ENCODE peak calls at places on chromosomes 13 and 19, in seven cellular contexts. One of them, this sample, is unnamed.

GRCh38 chr13:45859682-45860081 is 8.1 kb upstream of the SIAH3 start:
- DNase-seq in AG08395: no peak
- DNase-seq in aorta: no peak
- DNase-seq in stimulated activated CD8-positive, alpha-beta memory T cell treated with anti-CD3 and anti-CD28 coated beads, Interleukin-4, amount 100 ng/mL, for 4 hours: no peak
- DNase-seq in C1 segment of cervical spinal cord: no peak
- DNase-seq in HuH-7: no peak
- DNase-seq in omental fat pad: no peak
- DNase-seq in this sample: no peak

GRCh38 chr19:824885-825284 is 2.8 kb upstream of the AZU1 start:
- DNase-seq in AG08395: no peak
- DNase-seq in aorta: no peak
- DNase-seq in stimulated activated CD8-positive, alpha-beta memory T cell treated with anti-CD3 and anti-CD28 coated beads, Interleukin-4, amount 100 ng/mL, for 4 hours: no peak
- DNase-seq in C1 segment of cervical spinal cord: no peak
- DNase-seq in HuH-7: no peak
- DNase-seq in omental fat pad: no peak
- DNase-seq in this sample: no peak

GRCh38 chr19:34229721-34230120 is 24.6 kb upstream of the GARRE1 start:
- DNase-seq in AG08395: no peak
- DNase-seq in aorta: no peak
- DNase-seq in stimulated activated CD8-positive, alpha-beta memory T cell treated with anti-CD3 and anti-CD28 coated beads, Interleukin-4, amount 100 ng/mL, for 4 hours: no peak
- DNase-seq in C1 segment of cervical spinal cord: no peak
- DNase-seq in HuH-7: no peak
- DNase-seq in omental fat pad: no peak
- DNase-seq in this sample: no peak

GRCh38 chr19:5200844-5201243 is 139.8 kb downstream of the PTPRS start:
- DNase-seq in AG08395: no peak
- DNase-seq in aorta: no peak
- DNase-seq in stimulated activated CD8-positive, alpha-beta memory T cell treated with anti-CD3 and anti-CD28 coated beads, Interleukin-4, amount 100 ng/mL, for 4 hours: no peak
- DNase-seq in C1 segment of cervical spinal cord: no peak
- DNase-seq in HuH-7: no peak
- DNase-seq in omental fat pad: no peak
- DNase-seq in this sample: no peak

GRCh38 chr19:54420383-54421168 is 5.3 kb downstream of the TTYH1 start:
- DNase-seq in AG08395: no peak
- DNase-seq in aorta: no peak
- DNase-seq in stimulated activated CD8-positive, alpha-beta memory T cell treated with anti-CD3 and anti-CD28 coated beads, Interleukin-4, amount 100 ng/mL, for 4 hours: no peak
- DNase-seq in C1 segment of cervical spinal cord: peak
- DNase-seq in HuH-7: no peak
- DNase-seq in omental fat pad: no peak
- DNase-seq in this sample: no peak

GRCh38 chr19:55670280-55671053 is 4.6 kb upstream of the EPN1 start:
- DNase-seq in AG08395: no peak
- DNase-seq in aorta: peak
- DNase-seq in stimulated activated CD8-positive, alpha-beta memory T cell treated with anti-CD3 and anti-CD28 coated beads, Interleukin-4, amount 100 ng/mL, for 4 hours: no peak
- DNase-seq in C1 segment of cervical spinal cord: no peak
- DNase-seq in HuH-7: no peak
- DNase-seq in omental fat pad: no peak
- DNase-seq in this sample: no peak

GRCh38 chr19:48841571-48841970 is 5.3 kb upstream of the HSD17B14 start:
- DNase-seq in AG08395: no peak
- DNase-seq in aorta: no peak
- DNase-seq in stimulated activated CD8-positive, alpha-beta memory T cell treated with anti-CD3 and anti-CD28 coated beads, Interleukin-4, amount 100 ng/mL, for 4 hours: no peak
- DNase-seq in C1 segment of cervical spinal cord: no peak
- DNase-seq in HuH-7: no peak
- DNase-seq in omental fat pad: no peak
- DNase-seq in this sample: no peak

GRCh38 chr13:104869501-104869900 is 1666.0 kb downstream of the EFNB2 start:
- DNase-seq in AG08395: no peak
- DNase-seq in aorta: no peak
- DNase-seq in stimulated activated CD8-positive, alpha-beta memory T cell treated with anti-CD3 and anti-CD28 coated beads, Interleukin-4, amount 100 ng/mL, for 4 hours: no peak
- DNase-seq in C1 segment of cervical spinal cord: no peak
- DNase-seq in HuH-7: no peak
- DNase-seq in omental fat pad: no peak
- DNase-seq in this sample: no peak

GRCh38 chr13:109111141-109111540 is 481.7 kb downstream of the MYO16 start:
- DNase-seq in AG08395: no peak
- DNase-seq in aorta: no peak
- DNase-seq in stimulated activated CD8-positive, alpha-beta memory T cell treated with anti-CD3 and anti-CD28 coated beads, Interleukin-4, amount 100 ng/mL, for 4 hours: no peak
- DNase-seq in C1 segment of cervical spinal cord: no peak
- DNase-seq in HuH-7: no peak
- DNase-seq in omental fat pad: no peak
- DNase-seq in this sample: no peak

GRCh38 chr13:21218351-21219043 is 42.0 kb downstream of the MRPL57 start:
- DNase-seq in AG08395: no peak
- DNase-seq in aorta: no peak
- DNase-seq in stimulated activated CD8-positive, alpha-beta memory T cell treated with anti-CD3 and anti-CD28 coated beads, Interleukin-4, amount 100 ng/mL, for 4 hours: no peak
- DNase-seq in C1 segment of cervical spinal cord: no peak
- DNase-seq in HuH-7: no peak
- DNase-seq in omental fat pad: no peak
- DNase-seq in this sample: no peak

GRCh38 chr19:42121036-42121621 is 11.1 kb downstream of the POU2F2 start:
- DNase-seq in AG08395: no peak
- DNase-seq in aorta: no peak
- DNase-seq in stimulated activated CD8-positive, alpha-beta memory T cell treated with anti-CD3 and anti-CD28 coated beads, Interleukin-4, amount 100 ng/mL, for 4 hours: no peak
- DNase-seq in C1 segment of cervical spinal cord: no peak
- DNase-seq in HuH-7: no peak
- DNase-seq in omental fat pad: no peak
- DNase-seq in this sample: no peak

GRCh38 chr19:18781047-18781600 is 10.0 kb downstream of the COMP start:
- DNase-seq in AG08395: no peak
- DNase-seq in aorta: no peak
- DNase-seq in stimulated activated CD8-positive, alpha-beta memory T cell treated with anti-CD3 and anti-CD28 coated beads, Interleukin-4, amount 100 ng/mL, for 4 hours: no peak
- DNase-seq in C1 segment of cervical spinal cord: no peak
- DNase-seq in HuH-7: no peak
- DNase-seq in omental fat pad: no peak
- DNase-seq in this sample: no peak

GRCh38 chr13:49980266-49980665 is 16.6 kb upstream of the TRIM13 start:
- DNase-seq in AG08395: no peak
- DNase-seq in aorta: no peak
- DNase-seq in stimulated activated CD8-positive, alpha-beta memory T cell treated with anti-CD3 and anti-CD28 coated beads, Interleukin-4, amount 100 ng/mL, for 4 hours: no peak
- DNase-seq in C1 segment of cervical spinal cord: no peak
- DNase-seq in HuH-7: no peak
- DNase-seq in omental fat pad: no peak
- DNase-seq in this sample: no peak

GRCh38 chr19:15759962-15760565 is 22.3 kb downstream of the OR10H3 start:
- DNase-seq in AG08395: no peak
- DNase-seq in aorta: no peak
- DNase-seq in stimulated activated CD8-positive, alpha-beta memory T cell treated with anti-CD3 and anti-CD28 coated beads, Interleukin-4, amount 100 ng/mL, for 4 hours: no peak
- DNase-seq in C1 segment of cervical spinal cord: no peak
- DNase-seq in HuH-7: peak
- DNase-seq in omental fat pad: no peak
- DNase-seq in this sample: no peak

GRCh38 chr19:35063940-35064818 is 22.7 kb downstream of the HPN start:
- DNase-seq in AG08395: peak
- DNase-seq in aorta: no peak
- DNase-seq in stimulated activated CD8-positive, alpha-beta memory T cell treated with anti-CD3 and anti-CD28 coated beads, Interleukin-4, amount 100 ng/mL, for 4 hours: no peak
- DNase-seq in C1 segment of cervical spinal cord: no peak
- DNase-seq in HuH-7: no peak
- DNase-seq in omental fat pad: no peak
- DNase-seq in this sample: no peak

GRCh38 chr13:39119422-39119821 is 81.2 kb downstream of the NHLRC3 start:
- DNase-seq in AG08395: no peak
- DNase-seq in aorta: no peak
- DNase-seq in stimulated activated CD8-positive, alpha-beta memory T cell treated with anti-CD3 and anti-CD28 coated beads, Interleukin-4, amount 100 ng/mL, for 4 hours: no peak
- DNase-seq in C1 segment of cervical spinal cord: no peak
- DNase-seq in HuH-7: no peak
- DNase-seq in omental fat pad: no peak
- DNase-seq in this sample: no peak

GRCh38 chr13:113886561-113887112 is 22.8 kb upstream of the GAS6 start:
- DNase-seq in AG08395: no peak
- DNase-seq in aorta: peak
- DNase-seq in stimulated activated CD8-positive, alpha-beta memory T cell treated with anti-CD3 and anti-CD28 coated beads, Interleukin-4, amount 100 ng/mL, for 4 hours: no peak
- DNase-seq in C1 segment of cervical spinal cord: no peak
- DNase-seq in HuH-7: no peak
- DNase-seq in omental fat pad: no peak
- DNase-seq in this sample: no peak

GRCh38 chr19:21581646-21582045 is 76.2 kb downstream of the ZNF429 start:
- DNase-seq in AG08395: no peak
- DNase-seq in aorta: no peak
- DNase-seq in stimulated activated CD8-positive, alpha-beta memory T cell treated with anti-CD3 and anti-CD28 coated beads, Interleukin-4, amount 100 ng/mL, for 4 hours: no peak
- DNase-seq in C1 segment of cervical spinal cord: no peak
- DNase-seq in HuH-7: no peak
- DNase-seq in omental fat pad: no peak
- DNase-seq in this sample: no peak

GRCh38 chr13:46354143-46355087 is 32.6 kb downstream of the RUBCNL start:
- DNase-seq in AG08395: peak
- DNase-seq in aorta: no peak
- DNase-seq in stimulated activated CD8-positive, alpha-beta memory T cell treated with anti-CD3 and anti-CD28 coated beads, Interleukin-4, amount 100 ng/mL, for 4 hours: no peak
- DNase-seq in C1 segment of cervical spinal cord: no peak
- DNase-seq in HuH-7: no peak
- DNase-seq in omental fat pad: no peak
- DNase-seq in this sample: peak

GRCh38 chr13:93355094-93355493 is 128.5 kb downstream of the GPC6 start:
- DNase-seq in AG08395: no peak
- DNase-seq in aorta: no peak
- DNase-seq in stimulated activated CD8-positive, alpha-beta memory T cell treated with anti-CD3 and anti-CD28 coated beads, Interleukin-4, amount 100 ng/mL, for 4 hours: no peak
- DNase-seq in C1 segment of cervical spinal cord: no peak
- DNase-seq in HuH-7: no peak
- DNase-seq in omental fat pad: no peak
- DNase-seq in this sample: no peak

GRCh38 chr19:10295847-10296591 is 6.3 kb downstream of the ICAM5 start:
- DNase-seq in AG08395: no peak
- DNase-seq in aorta: no peak
- DNase-seq in stimulated activated CD8-positive, alpha-beta memory T cell treated with anti-CD3 and anti-CD28 coated beads, Interleukin-4, amount 100 ng/mL, for 4 hours: no peak
- DNase-seq in C1 segment of cervical spinal cord: no peak
- DNase-seq in HuH-7: no peak
- DNase-seq in omental fat pad: no peak
- DNase-seq in this sample: no peak

GRCh38 chr19:46015080-46015960 is 7.5 kb downstream of the PGLYRP1 start:
- DNase-seq in AG08395: peak
- DNase-seq in aorta: peak
- DNase-seq in stimulated activated CD8-positive, alpha-beta memory T cell treated with anti-CD3 and anti-CD28 coated beads, Interleukin-4, amount 100 ng/mL, for 4 hours: peak
- DNase-seq in C1 segment of cervical spinal cord: no peak
- DNase-seq in HuH-7: no peak
- DNase-seq in omental fat pad: peak
- DNase-seq in this sample: peak

GRCh38 chr19:49194408-49194807 is 36.8 kb downstream of the TRPM4 start:
- DNase-seq in AG08395: no peak
- DNase-seq in aorta: no peak
- DNase-seq in stimulated activated CD8-positive, alpha-beta memory T cell treated with anti-CD3 and anti-CD28 coated beads, Interleukin-4, amount 100 ng/mL, for 4 hours: no peak
- DNase-seq in C1 segment of cervical spinal cord: no peak
- DNase-seq in HuH-7: no peak
- DNase-seq in omental fat pad: no peak
- DNase-seq in this sample: no peak

GRCh38 chr19:28667348-28667977 is 545.5 kb downstream of the UQCRFS1 start:
- DNase-seq in AG08395: no peak
- DNase-seq in aorta: no peak
- DNase-seq in stimulated activated CD8-positive, alpha-beta memory T cell treated with anti-CD3 and anti-CD28 coated beads, Interleukin-4, amount 100 ng/mL, for 4 hours: no peak
- DNase-seq in C1 segment of cervical spinal cord: no peak
- DNase-seq in HuH-7: no peak
- DNase-seq in omental fat pad: no peak
- DNase-seq in this sample: no peak

GRCh38 chr13:75357576-75358295 is 124.2 kb downstream of the TBC1D4 start:
- DNase-seq in AG08395: peak
- DNase-seq in aorta: no peak
- DNase-seq in stimulated activated CD8-positive, alpha-beta memory T cell treated with anti-CD3 and anti-CD28 coated beads, Interleukin-4, amount 100 ng/mL, for 4 hours: peak
- DNase-seq in C1 segment of cervical spinal cord: no peak
- DNase-seq in HuH-7: peak
- DNase-seq in omental fat pad: no peak
- DNase-seq in this sample: no peak

GRCh38 chr13:37263881-37264280 is 158.4 kb upstream of the CSNK1A1L start:
- DNase-seq in AG08395: no peak
- DNase-seq in aorta: no peak
- DNase-seq in stimulated activated CD8-positive, alpha-beta memory T cell treated with anti-CD3 and anti-CD28 coated beads, Interleukin-4, amount 100 ng/mL, for 4 hours: no peak
- DNase-seq in C1 segment of cervical spinal cord: no peak
- DNase-seq in HuH-7: no peak
- DNase-seq in omental fat pad: no peak
- DNase-seq in this sample: no peak

GRCh38 chr19:30932854-30933253 is 416.4 kb downstream of the TSHZ3 start:
- DNase-seq in AG08395: no peak
- DNase-seq in aorta: no peak
- DNase-seq in stimulated activated CD8-positive, alpha-beta memory T cell treated with anti-CD3 and anti-CD28 coated beads, Interleukin-4, amount 100 ng/mL, for 4 hours: no peak
- DNase-seq in C1 segment of cervical spinal cord: no peak
- DNase-seq in HuH-7: no peak
- DNase-seq in omental fat pad: no peak
- DNase-seq in this sample: no peak

GRCh38 chr19:46731584-46731983 is 14.3 kb upstream of the FKRP start:
- DNase-seq in AG08395: no peak
- DNase-seq in aorta: no peak
- DNase-seq in stimulated activated CD8-positive, alpha-beta memory T cell treated with anti-CD3 and anti-CD28 coated beads, Interleukin-4, amount 100 ng/mL, for 4 hours: no peak
- DNase-seq in C1 segment of cervical spinal cord: no peak
- DNase-seq in HuH-7: no peak
- DNase-seq in omental fat pad: no peak
- DNase-seq in this sample: no peak

GRCh38 chr13:108859202-108860012 is 230.0 kb downstream of the MYO16 start:
- DNase-seq in AG08395: peak
- DNase-seq in aorta: no peak
- DNase-seq in stimulated activated CD8-positive, alpha-beta memory T cell treated with anti-CD3 and anti-CD28 coated beads, Interleukin-4, amount 100 ng/mL, for 4 hours: no peak
- DNase-seq in C1 segment of cervical spinal cord: no peak
- DNase-seq in HuH-7: no peak
- DNase-seq in omental fat pad: no peak
- DNase-seq in this sample: no peak

GRCh38 chr13:67192751-67193150 is 37.4 kb downstream of the PCDH9 start:
- DNase-seq in AG08395: no peak
- DNase-seq in aorta: no peak
- DNase-seq in stimulated activated CD8-positive, alpha-beta memory T cell treated with anti-CD3 and anti-CD28 coated beads, Interleukin-4, amount 100 ng/mL, for 4 hours: no peak
- DNase-seq in C1 segment of cervical spinal cord: no peak
- DNase-seq in HuH-7: no peak
- DNase-seq in omental fat pad: no peak
- DNase-seq in this sample: no peak

GRCh38 chr13:30481241-30481760 is 15.6 kb upstream of the HMGB1 start:
- DNase-seq in AG08395: no peak
- DNase-seq in aorta: no peak
- DNase-seq in stimulated activated CD8-positive, alpha-beta memory T cell treated with anti-CD3 and anti-CD28 coated beads, Interleukin-4, amount 100 ng/mL, for 4 hours: no peak
- DNase-seq in C1 segment of cervical spinal cord: no peak
- DNase-seq in HuH-7: no peak
- DNase-seq in omental fat pad: no peak
- DNase-seq in this sample: no peak